ENCODE peak calls at places on chromosomes 3 and 15, in seven cellular contexts. D is cardiac fibroblast, W is astrocyte of the spinal cord, R is foreskin fibroblast, Z is lower leg skin, Y is OCI-LY7, N is A673. O is an unnamed sample.

GRCh38 chr3:67016522-67017080 is 18.5 kb downstream of the KBTBD8 start:
- DNase-seq in D (no peak), W (no peak), R (no peak), Z (no peak), Y (peak), N (no peak), O (peak)

GRCh38 chr15:98304366-98304765 is 343.9 kb downstream of the ARRDC4 start:
- DNase-seq in D (no peak), W (no peak), R (no peak), Z (no peak), Y (no peak), N (no peak), O (no peak)

GRCh38 chr3:125039897-125040175 is 16.0 kb downstream of the HEG1 start:
- DNase-seq in D (no peak), W (no peak), R (no peak), Z (no peak), Y (no peak), N (no peak), O (no peak)

GRCh38 chr3:66989860-66990696 is 8.0 kb upstream of the KBTBD8 start:
- DNase-seq in D (peak), W (no peak), R (no peak), Z (no peak), Y (peak), N (peak), O (peak)

GRCh38 chr3:37707428-37708372 is 154.0 kb upstream of the CTDSPL start:
- DNase-seq in D (no peak), W (no peak), R (no peak), Z (no peak), Y (no peak), N (no peak), O (no peak)

GRCh38 chr3:160999268-160999667 is 105.9 kb downstream of the B3GALNT1 start:
- DNase-seq in D (no peak), W (peak), R (no peak), Z (no peak), Y (peak), N (no peak), O (no peak)

GRCh38 chr3:50251220-50251619 is 15.2 kb downstream of the GNAI2 start:
- DNase-seq in D (peak), W (peak), R (peak), Z (no peak), Y (no peak), N (no peak), O (no peak)

GRCh38 chr3:58529516-58530353 is 7.3 kb downstream of the ACOX2 start:
- DNase-seq in D (peak), W (no peak), R (no peak), Z (peak), Y (peak), N (no peak), O (peak)

GRCh38 chr3:1421577-1421976 is 328.8 kb downstream of the CNTN6 start:
- DNase-seq in D (no peak), W (no peak), R (no peak), Z (no peak), Y (no peak), N (no peak), O (no peak)

GRCh38 chr3:143443851-143444331 is 324.3 kb downstream of the CHST2 start:
- DNase-seq in D (peak), W (peak), R (peak), Z (no peak), Y (no peak), N (peak), O (peak)

GRCh38 chr3:190258634-190259033 is 63.6 kb downstream of the CLDN1 start:
- DNase-seq in D (no peak), W (peak), R (no peak), Z (no peak), Y (no peak), N (peak), O (no peak)

GRCh38 chr3:37519236-37519635 is 342.4 kb upstream of the CTDSPL start:
- DNase-seq in D (no peak), W (no peak), R (no peak), Z (no peak), Y (no peak), N (no peak), O (no peak)

GRCh38 chr3:126357299-126358037 is at the start of gene KLF15:
- DNase-seq in D (peak), W (peak), R (peak), Z (peak), Y (peak), N (peak), O (peak)

GRCh38 chr15:67196672-67197363 is 57.6 kb downstream of the AAGAB start:
- DNase-seq in D (peak), W (peak), R (peak), Z (no peak), Y (no peak), N (no peak), O (no peak)

GRCh38 chr3:172324591-172325203 is 123.6 kb downstream of the GHSR start:
- DNase-seq in D (no peak), W (no peak), R (no peak), Z (peak), Y (no peak), N (no peak), O (no peak)

GRCh38 chr3:51978143-51978502 is 3.3 kb downstream of the ABHD14A start:
- DNase-seq in D (no peak), W (no peak), R (no peak), Z (peak), Y (no peak), N (no peak), O (no peak)

GRCh38 chr3:60617188-60617587 is 634.1 kb downstream of the FHIT start:
- DNase-seq in D (no peak), W (no peak), R (no peak), Z (no peak), Y (no peak), N (no peak), O (no peak)

GRCh38 chr15:80228959-80229610 is 22.9 kb downstream of the CTXND1 start:
- DNase-seq in D (peak), W (peak), R (no peak), Z (no peak), Y (no peak), N (no peak), O (no peak)

GRCh38 chr3:160448845-160449659 is 534 bp downstream of the TRIM59 start:
- DNase-seq in D (peak), W (peak), R (no peak), Z (no peak), Y (peak), N (peak), O (peak)

GRCh38 chr3:172629470-172629869 is 81.4 kb downstream of the NCEH1 start:
- DNase-seq in D (peak), W (no peak), R (no peak), Z (no peak), Y (no peak), N (no peak), O (no peak)

GRCh38 chr15:96067677-96068076 is 262.8 kb upstream of the NR2F2 start:
- DNase-seq in D (no peak), W (no peak), R (no peak), Z (no peak), Y (no peak), N (no peak), O (no peak)

GRCh38 chr15:71830981-71831380 is 20.6 kb downstream of the NR2E3 start:
- DNase-seq in D (no peak), W (no peak), R (no peak), Z (no peak), Y (no peak), N (no peak), O (no peak)

GRCh38 chr3:157204431-157204830 is 44.5 kb upstream of the CCNL1 start:
- DNase-seq in D (peak), W (peak), R (peak), Z (no peak), Y (no peak), N (peak), O (no peak)

GRCh38 chr3:87426916-87427315 is 150.5 kb upstream of the POU1F1 start:
- DNase-seq in D (peak), W (peak), R (peak), Z (no peak), Y (no peak), N (peak), O (no peak)

GRCh38 chr3:105984837-105985236 is 116.0 kb upstream of the CBLB start:
- DNase-seq in D (no peak), W (peak), R (no peak), Z (no peak), Y (no peak), N (no peak), O (no peak)

GRCh38 chr3:55622116-55622515 is 135.0 kb upstream of the WNT5A start:
- DNase-seq in D (peak), W (peak), R (peak), Z (no peak), Y (no peak), N (no peak), O (peak)

GRCh38 chr15:80638553-80639167 is 56.5 kb upstream of the ABHD17C start:
- DNase-seq in D (no peak), W (no peak), R (no peak), Z (no peak), Y (no peak), N (no peak), O (no peak)

GRCh38 chr3:158912621-158913020 is 110.8 kb downstream of the MFSD1 start:
- DNase-seq in D (no peak), W (no peak), R (no peak), Z (no peak), Y (no peak), N (no peak), O (no peak)

GRCh38 chr15:45715528-45715927 is 80.7 kb downstream of the SQOR start:
- DNase-seq in D (peak), W (peak), R (no peak), Z (no peak), Y (peak), N (peak), O (no peak)

GRCh38 chr15:36497903-36498302 is 81.5 kb upstream of the CDIN1 start:
- DNase-seq in D (no peak), W (peak), R (no peak), Z (no peak), Y (no peak), N (no peak), O (peak)

GRCh38 chr3:44355634-44356033 is 17.1 kb downstream of the TCAIM start:
- DNase-seq in D (peak), W (peak), R (peak), Z (no peak), Y (no peak), N (peak), O (no peak)

GRCh38 chr15:98548172-98548971 is 100.0 kb upstream of the IGF1R start:
- DNase-seq in D (peak), W (peak), R (peak), Z (peak), Y (no peak), N (peak), O (no peak)

GRCh38 chr3:181727122-181728036 is 15.7 kb downstream of the SOX2 start:
- DNase-seq in D (no peak), W (peak), R (no peak), Z (no peak), Y (peak), N (no peak), O (no peak)

DNA sequence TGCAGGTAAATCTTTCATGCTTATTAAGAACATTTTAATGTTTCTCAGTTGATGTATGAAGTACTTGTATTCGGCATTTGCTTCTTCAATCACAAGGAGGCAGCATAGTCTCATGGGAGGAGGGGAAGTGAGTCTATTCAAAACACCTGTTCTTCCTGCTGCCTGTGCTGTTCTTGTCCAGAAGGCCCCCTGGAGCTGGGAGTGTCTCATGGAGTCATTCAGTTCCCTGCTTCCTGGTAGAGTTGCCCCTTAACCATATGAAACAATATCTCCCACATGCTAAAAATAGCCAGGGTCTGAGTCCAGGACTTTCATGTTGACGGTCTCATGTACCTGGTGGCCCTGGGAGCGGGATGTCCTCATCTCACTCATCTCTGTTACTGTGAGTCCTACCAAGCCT is 15.5 kb upstream of the PPP1R2 start:
- DNase-seq in D (peak), W (no peak), R (no peak), Z (no peak), Y (peak), N (peak), O (peak)
- TF ChIP-seq CTCF in D (peak), W (peak), R (peak), Z (no peak), Y (peak), N (peak), O (peak)

GRCh38 chr3:45682311-45682710 is 6.9 kb upstream of the SACM1L start:
- DNase-seq in D (no peak), W (no peak), R (no peak), Z (no peak), Y (no peak), N (no peak), O (no peak)

GRCh38 chr3:45684327-45684892 is 4.8 kb upstream of the SACM1L start:
- DNase-seq in D (no peak), W (no peak), R (no peak), Z (no peak), Y (no peak), N (no peak), O (no peak)

GRCh38 chr3:45681846-45682245 is 7.3 kb upstream of the SACM1L start:
- DNase-seq in D (no peak), W (no peak), R (no peak), Z (no peak), Y (no peak), N (no peak), O (no peak)

GRCh38 chr3:45682786-45683185 is 6.4 kb upstream of the SACM1L start:
- DNase-seq in D (no peak), W (no peak), R (no peak), Z (no peak), Y (no peak), N (no peak), O (no peak)

GRCh38 chr3:45683417-45684326 is 5.5 kb upstream of the SACM1L start:
- DNase-seq in D (no peak), W (peak), R (no peak), Z (no peak), Y (no peak), N (no peak), O (no peak)
- H3K4me3 ChIP-seq in D (no peak), W (no peak), R (no peak), Z (no peak), Y (no peak), N (no peak), O (no peak)

DNA sequence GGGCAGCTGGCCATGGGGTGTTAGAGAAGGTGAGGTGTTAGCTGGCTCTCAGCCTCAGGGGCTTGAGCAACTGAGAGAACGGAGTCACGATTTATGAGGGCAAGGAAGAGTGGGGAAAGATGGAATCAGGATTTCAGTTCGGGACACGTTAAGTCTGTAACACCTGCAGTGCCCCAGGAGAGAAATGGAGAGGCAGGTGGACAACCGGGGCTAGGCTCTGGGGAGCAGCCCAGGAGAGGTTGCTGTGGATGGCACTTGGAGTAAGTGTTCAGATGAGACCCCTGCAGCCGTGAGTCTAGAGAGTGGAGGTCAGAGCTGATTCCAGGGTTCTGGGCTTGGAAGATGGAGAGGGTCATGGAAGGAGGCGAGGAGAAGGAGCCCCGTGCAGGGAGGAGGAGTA is 237.9 kb downstream of the OCA2 start:
- DNase-seq in D (no peak), W (no peak), R (no peak), Z (no peak), Y (no peak), N (no peak), O (no peak)
- TF ChIP-seq CTCF in D (no peak), W (no peak), R (no peak), Z (no peak), Y (no peak), N (no peak), O (no peak)

DNA sequence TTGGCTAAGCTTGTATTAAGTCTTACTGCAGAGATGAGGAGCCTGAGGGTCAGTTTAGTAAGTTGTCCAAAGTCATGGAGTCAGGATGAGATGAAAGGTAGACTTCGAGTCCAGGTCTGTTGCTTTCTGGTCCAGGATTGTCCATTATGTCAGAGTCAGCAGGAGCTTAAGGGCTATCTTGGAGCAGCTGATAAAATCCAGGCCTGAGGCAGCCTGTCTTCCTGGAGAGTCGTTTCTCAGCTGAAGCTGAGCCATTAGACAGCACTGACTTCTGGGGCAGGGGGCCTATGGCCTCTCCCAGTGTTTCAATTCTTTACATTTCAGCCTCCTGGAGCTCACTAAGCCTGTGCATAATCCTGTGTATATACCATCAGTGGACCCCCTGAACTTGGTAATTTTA is 219.5 kb upstream of the GAP43 start:
- DNase-seq in D (no peak), W (no peak), R (no peak), Z (no peak), Y (no peak), N (no peak), O (no peak)
- H3K4me3 ChIP-seq in D (no peak), W (no peak), R (no peak), Z (no peak), Y (no peak), N (no peak), O (no peak)

GRCh38 chr3:28267984-28268849 is 26.8 kb downstream of the CMC1 start:
- DNase-seq in D (peak), W (no peak), R (no peak), Z (no peak), Y (no peak), N (peak), O (no peak)
- TF ChIP-seq CTCF in D (no peak), W (no peak), R (no peak), Z (no peak), Y (no peak), N (no peak), O (no peak)

DNA sequence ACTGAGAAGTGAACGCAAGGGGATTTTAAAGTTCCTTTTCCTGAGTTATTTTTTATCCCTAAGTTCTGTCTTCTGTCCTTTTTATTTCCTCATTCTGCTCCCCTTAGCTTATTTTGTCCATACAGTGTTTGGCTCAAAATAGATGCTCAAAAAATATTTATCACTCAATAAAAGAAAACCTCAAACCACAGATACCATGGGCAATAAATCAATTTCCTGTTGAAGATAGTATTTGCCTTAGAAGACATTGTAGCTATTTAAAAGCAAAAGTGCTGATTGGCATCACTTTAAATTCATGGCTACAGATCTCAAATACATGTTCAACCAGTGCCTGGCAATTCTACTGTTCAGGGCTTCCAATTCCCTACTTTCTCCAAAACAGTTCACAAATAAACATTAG is 316.5 kb upstream of the ADAMTS9 start:
- DNase-seq in D (no peak), W (no peak), R (no peak), Z (no peak), Y (no peak), N (no peak), O (no peak)
- H3K4me3 ChIP-seq in D (no peak), W (no peak), R (no peak), Z (no peak), Y (no peak), N (no peak), O (no peak)